ENCODE peak calls at places on chromosomes 3 and 15, in ten cellular contexts. H is H4; Z is activated CD4-positive, alpha-beta T cell treated with anti-CD3 and anti-CD28 coated beads, Interleukin-2, amount 10 ng/mL, durations not matched to agents 7 days and 5 days; P is pancreas; R is effector CD4-positive, alpha-beta T cell; C is esophagus squamous epithelium; L is fibroblast of mammary gland; Q is activated gamma-delta T cell treated with anti-CD3 and anti-CD28 coated beads, Interleukin-2, amount 50 U/mL, for 16 hours; M is A549; K is left cardiac atrium. I is an unnamed sample.

GRCh38 chr15:77336006-77336405 is 83.9 kb downstream of the PEAK1 start:
- DNase-seq in H (no peak), Z (no peak), P (no peak), R (no peak), C (no peak), L (no peak), Q (no peak), M (no peak), K (no peak), I (no peak)

GRCh38 chr15:93042691-93043378 is 46.2 kb downstream of the RGMA start:
- DNase-seq in H (no peak), Z (no peak), P (no peak), R (no peak), C (no peak), L (no peak), Q (no peak), M (no peak), K (peak; percentile 5), I (no peak)

GRCh38 chr15:63492541-63493077 is 11.8 kb upstream of the USP3 start:
- DNase-seq in H (peak; percentile 71), Z (no peak), P (no peak), R (no peak), C (no peak), L (peak; percentile 81), Q (no peak), M (no peak), K (no peak), I (no peak)

GRCh38 chr3:30659270-30660127 is 53.1 kb downstream of the TGFBR2 start:
- DNase-seq in H (peak; percentile 70), Z (no peak), P (no peak), R (no peak), C (no peak), L (peak; percentile 97), Q (no peak), M (peak; percentile 81), K (no peak), I (peak; percentile 86)

GRCh38 chr3:171729452-171730334 is 80.6 kb downstream of the PLD1 start:
- DNase-seq in H (no peak), Z (no peak), P (no peak), R (no peak), C (no peak), L (no peak), Q (no peak), M (no peak), K (no peak), I (no peak)

GRCh38 chr3:195512798-195513345 is 30.3 kb downstream of the PPP1R2 start:
- DNase-seq in H (no peak), Z (no peak), P (no peak), R (no peak), C (no peak), L (no peak), Q (no peak), M (no peak), K (no peak), I (no peak)

GRCh38 chr3:29465836-29466235 is 185.0 kb downstream of the RBMS3 start:
- DNase-seq in H (no peak), Z (no peak), P (no peak), R (no peak), C (no peak), L (peak; percentile 61), Q (no peak), M (no peak), K (no peak), I (no peak)

GRCh38 chr3:126472277-126473006 is 3.2 kb downstream of the ZXDC start:
- DNase-seq in H (peak; percentile 96), Z (no peak), P (peak; percentile 55), R (no peak), C (no peak), L (peak; percentile 89), Q (no peak), M (peak; percentile 73), K (peak; percentile 69), I (peak; percentile 70)

GRCh38 chr3:185744997-185745843 is 79.6 kb downstream of the IGF2BP2 start:
- DNase-seq in H (peak; percentile 34), Z (no peak), P (no peak), R (no peak), C (no peak), L (peak; percentile 94), Q (no peak), M (peak; percentile 29), K (no peak), I (peak; percentile 70)

GRCh38 chr3:183502237-183502636 is 53.3 kb downstream of the KLHL6 start:
- DNase-seq in H (no peak), Z (no peak), P (no peak), R (no peak), C (no peak), L (no peak), Q (no peak), M (no peak), K (no peak), I (no peak)

GRCh38 chr3:10205461-10206165 is 40.9 kb downstream of the IRAK2 start:
- DNase-seq in H (peak; percentile 70), Z (no peak), P (no peak), R (no peak), C (no peak), L (peak; percentile 97), Q (no peak), M (peak; percentile 82), K (no peak), I (peak; percentile 66)

GRCh38 chr3:60142009-60142408 is 1092.2 kb upstream of the CFAP20DC start:
- DNase-seq in H (no peak), Z (no peak), P (no peak), R (no peak), C (no peak), L (no peak), Q (no peak), M (no peak), K (no peak), I (no peak)

GRCh38 chr15:79311901-79312553 is 1.1 kb downstream of the TMED3 start:
- DNase-seq in H (no peak), Z (no peak), P (peak; percentile 30), R (no peak), C (no peak), L (no peak), Q (no peak), M (no peak), K (no peak), I (no peak)

GRCh38 chr15:25684521-25685215 is 178.5 kb downstream of the ATP10A start:
- DNase-seq in H (no peak), Z (no peak), P (no peak), R (no peak), C (no peak), L (peak; percentile 91), Q (no peak), M (no peak), K (peak; percentile 62), I (no peak)

GRCh38 chr15:80618666-80619481 is 76.2 kb upstream of the ABHD17C start:
- DNase-seq in H (no peak), Z (no peak), P (no peak), R (no peak), C (no peak), L (no peak), Q (no peak), M (no peak), K (no peak), I (no peak)

GRCh38 chr3:10646531-10647335 is 141.3 kb upstream of the ATP2B2 start:
- DNase-seq in H (no peak), Z (no peak), P (no peak), R (no peak), C (no peak), L (no peak), Q (no peak), M (no peak), K (no peak), I (no peak)

GRCh38 chr3:87765256-87765655 is 293.5 kb downstream of the CGGBP1 start:
- DNase-seq in H (no peak), Z (no peak), P (no peak), R (no peak), C (no peak), L (no peak), Q (no peak), M (no peak), K (no peak), I (no peak)

GRCh38 chr3:30855390-30855789 is 39.1 kb downstream of the GADL1 start:
- DNase-seq in H (no peak), Z (no peak), P (no peak), R (no peak), C (no peak), L (peak; percentile 80), Q (no peak), M (no peak), K (no peak), I (no peak)

GRCh38 chr3:133377396-133377795 is 22.5 kb upstream of the BFSP2 start:
- DNase-seq in H (peak; percentile 50), Z (no peak), P (no peak), R (no peak), C (no peak), L (peak; percentile 52), Q (no peak), M (peak; percentile 27), K (no peak), I (no peak)

GRCh38 chr15:94265009-94265408 is 33.6 kb downstream of the MCTP2 start:
- DNase-seq in H (no peak), Z (no peak), P (no peak), R (no peak), C (no peak), L (peak; percentile 61), Q (no peak), M (no peak), K (no peak), I (no peak)

GRCh38 chr15:78739996-78740903 is 71.0 kb downstream of the ADAMTS7 start:
- DNase-seq in H (peak; percentile 74), Z (peak; percentile 73), P (peak; percentile 78), R (no peak), C (no peak), L (peak; percentile 36), Q (no peak), M (peak; percentile 88), K (no peak), I (no peak)

GRCh38 chr3:14125193-14126016 is 553 bp downstream of the TMEM43 start:
- DNase-seq in H (peak; percentile 80), Z (peak; percentile 46), P (peak; percentile 65), R (peak; percentile 48), C (no peak), L (peak; percentile 96), Q (peak; percentile 38), M (peak; percentile 83), K (peak; percentile 81), I (peak; percentile 51)

GRCh38 chr3:156782921-156783320 is 43.2 kb upstream of the LEKR1 start:
- DNase-seq in H (no peak), Z (no peak), P (no peak), R (no peak), C (no peak), L (no peak), Q (no peak), M (no peak), K (no peak), I (no peak)

GRCh38 chr3:184361532-184361931 is at the start of the genes CLCN2 and POLR2H:
- DNase-seq in H (no peak), Z (peak; percentile 48), P (peak; percentile 77), R (peak; percentile 29), C (no peak), L (no peak), Q (no peak), M (peak; percentile 28), K (peak; percentile 70), I (no peak)

GRCh38 chr3:123194552-123194951 is 7.2 kb upstream of the SEC22A start:
- DNase-seq in H (no peak), Z (no peak), P (no peak), R (no peak), C (no peak), L (peak; percentile 6), Q (no peak), M (peak; percentile 54), K (no peak), I (no peak)

GRCh38 chr3:98449606-98450193 is 13.3 kb upstream of the OR5K1 start:
- DNase-seq in H (no peak), Z (no peak), P (no peak), R (no peak), C (no peak), L (no peak), Q (no peak), M (no peak), K (no peak), I (no peak)

GRCh38 chr3:59426851-59427565 is 377.2 kb upstream of the CFAP20DC start:
- DNase-seq in H (peak; percentile 63), Z (no peak), P (no peak), R (no peak), C (no peak), L (peak; percentile 86), Q (no peak), M (no peak), K (no peak), I (no peak)

GRCh38 chr15:94306700-94307650 is 75.6 kb downstream of the MCTP2 start:
- DNase-seq in H (no peak), Z (no peak), P (no peak), R (no peak), C (no peak), L (peak; percentile 65), Q (peak; percentile 5), M (no peak), K (no peak), I (no peak)

I was measured in pulmonary artery endothelial cell.